ENCODE peak calls at places on chromosomes 16 and 17, in eight cellular contexts. O is lower leg skin, X is AG10803, B is hepatocyte, D is osteocyte, N is AG04449, P is AG04450, M is neural progenitor cell. I is an unnamed sample.

GRCh38 chr17:79754359-79754758 is 23.6 kb upstream of the CBX2 start:
- DNase-seq in O (no peak), X (no peak), B (no peak), D (no peak), N (no peak), P (no peak), M (no peak), I (no peak)

GRCh38 chr17:1071103-1071825 is 74.3 kb downstream of the TIMM22 start:
- DNase-seq in O (no peak), X (no peak), B (no peak), D (no peak), N (no peak), P (no peak), M (no peak), I (no peak)

GRCh38 chr16:17266606-17267313 is 204.0 kb downstream of the XYLT1 start:
- DNase-seq in O (no peak), X (no peak), B (no peak), D (no peak), N (no peak), P (no peak), M (no peak), I (no peak)

GRCh38 chr17:50568659-50569058 is 8.1 kb downstream of the CACNA1G start:
- DNase-seq in O (no peak), X (no peak), B (no peak), D (no peak), N (no peak), P (no peak), M (no peak), I (no peak)

GRCh38 chr16:85458952-85459351 is 154.2 kb upstream of the GSE1 start:
- DNase-seq in O (no peak), X (no peak), B (no peak), D (no peak), N (no peak), P (no peak), M (no peak), I (no peak)

GRCh38 chr17:71407972-71408371 is 712.8 kb upstream of the SOX9 start:
- DNase-seq in O (no peak), X (no peak), B (no peak), D (no peak), N (no peak), P (no peak), M (no peak), I (no peak)

GRCh38 chr17:14301279-14301760 is 439 bp downstream of the HS3ST3B1 start:
- DNase-seq in O (no peak), X (no peak), B (peak), D (no peak), N (no peak), P (no peak), M (peak), I (peak)

GRCh38 chr17:6475411-6475810 is 31.2 kb downstream of the PIMREG start:
- DNase-seq in O (no peak), X (no peak), B (no peak), D (no peak), N (no peak), P (no peak), M (no peak), I (no peak)

GRCh38 chr16:86575754-86576557 is 2.4 kb upstream of the FOXL1 start:
- DNase-seq in O (no peak), X (peak), B (peak), D (peak), N (no peak), P (peak), M (peak), I (peak)

GRCh38 chr17:79850571-79851460 is 11.6 kb upstream of the CBX4 start:
- DNase-seq in O (no peak), X (peak), B (peak), D (no peak), N (peak), P (no peak), M (no peak), I (peak)

GRCh38 chr16:23959801-23960072 is 124.0 kb downstream of the PRKCB start:
- DNase-seq in O (no peak), X (no peak), B (no peak), D (no peak), N (no peak), P (no peak), M (no peak), I (no peak)

GRCh38 chr16:4395055-4395726 is 21.2 kb downstream of the CORO7 start:
- DNase-seq in O (no peak), X (no peak), B (no peak), D (no peak), N (no peak), P (no peak), M (no peak), I (no peak)

GRCh38 chr17:9874722-9875121 is 30.3 kb downstream of the RCVRN start:
- DNase-seq in O (no peak), X (no peak), B (no peak), D (no peak), N (no peak), P (no peak), M (no peak), I (no peak)

GRCh38 chr16:88502776-88503280 is 49.7 kb downstream of the ZFPM1 start:
- DNase-seq in O (no peak), X (no peak), B (no peak), D (no peak), N (no peak), P (no peak), M (no peak), I (no peak)

GRCh38 chr16:4264546-4264945 is 8.3 kb downstream of the TFAP4 start:
- DNase-seq in O (no peak), X (peak), B (no peak), D (no peak), N (no peak), P (no peak), M (no peak), I (no peak)

GRCh38 chr16:13194766-13195165 is 293.4 kb downstream of the SHISA9 start:
- DNase-seq in O (no peak), X (no peak), B (no peak), D (no peak), N (no peak), P (no peak), M (no peak), I (no peak)

GRCh38 chr16:68079616-68080344 is 5.4 kb upstream of the NFATC3 start:
- DNase-seq in O (peak), X (no peak), B (peak), D (no peak), N (no peak), P (no peak), M (no peak), I (no peak)

GRCh38 chr17:4006745-4007211 is 42.5 kb upstream of the ATP2A3 start:
- DNase-seq in O (no peak), X (no peak), B (peak), D (peak), N (no peak), P (no peak), M (no peak), I (no peak)

GRCh38 chr17:4008082-4008435 is 43.8 kb upstream of the ATP2A3 start:
- DNase-seq in O (no peak), X (no peak), B (no peak), D (no peak), N (no peak), P (no peak), M (no peak), I (no peak)

GRCh38 chr17:4008496-4009163 is 44.4 kb upstream of the ATP2A3 start:
- DNase-seq in O (no peak), X (no peak), B (no peak), D (no peak), N (no peak), P (peak), M (no peak), I (no peak)

GRCh38 chr17:4006165-4006589 is 41.9 kb upstream of the ATP2A3 start:
- DNase-seq in O (no peak), X (no peak), B (no peak), D (peak), N (no peak), P (no peak), M (no peak), I (no peak)

DNA sequence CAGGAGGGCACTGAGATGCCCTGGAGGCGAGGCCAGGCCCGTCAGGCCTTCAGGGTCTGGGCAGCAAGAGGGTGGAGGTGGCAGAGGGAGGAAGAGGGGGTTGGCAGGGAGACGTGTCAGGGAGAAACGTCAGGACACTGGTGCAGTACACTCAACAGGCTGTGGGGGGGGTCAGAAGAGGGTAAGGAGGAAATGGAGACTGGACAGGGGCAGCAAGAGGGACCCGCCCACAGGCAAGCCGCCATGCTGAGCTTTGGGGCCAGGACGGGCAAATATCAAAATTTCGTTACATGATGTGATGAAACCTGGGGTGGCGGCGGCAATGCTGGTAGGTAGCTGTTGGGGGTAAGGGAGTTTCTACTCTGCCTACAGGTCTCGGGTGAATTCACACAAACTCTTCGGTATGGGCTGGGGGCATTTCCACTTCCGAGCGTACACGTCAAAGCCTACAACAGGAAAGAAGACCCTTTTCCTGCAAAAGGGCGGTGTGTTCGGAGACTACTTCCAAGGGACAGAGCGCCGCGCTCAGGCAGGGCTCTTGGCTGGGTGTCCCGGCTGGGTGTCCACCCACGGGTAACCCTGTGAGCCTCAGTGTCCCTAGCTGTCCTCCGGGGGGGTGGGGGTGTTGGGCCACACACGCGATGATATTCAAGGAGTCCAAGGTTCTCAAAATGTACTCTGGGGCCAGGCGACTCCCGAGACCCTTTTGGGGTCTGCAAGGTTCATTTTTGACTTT is 43.3 kb upstream of the ATP2A3 start:
- DNase-seq in O (no peak), X (no peak), B (no peak), D (peak), N (no peak), P (no peak), M (no peak), I (no peak)
- TF ChIP-seq CTCF in O (no peak), X (no peak), B (no peak), D (no peak), N (no peak), P (no peak), M (no peak), I (no peak)

DNA sequence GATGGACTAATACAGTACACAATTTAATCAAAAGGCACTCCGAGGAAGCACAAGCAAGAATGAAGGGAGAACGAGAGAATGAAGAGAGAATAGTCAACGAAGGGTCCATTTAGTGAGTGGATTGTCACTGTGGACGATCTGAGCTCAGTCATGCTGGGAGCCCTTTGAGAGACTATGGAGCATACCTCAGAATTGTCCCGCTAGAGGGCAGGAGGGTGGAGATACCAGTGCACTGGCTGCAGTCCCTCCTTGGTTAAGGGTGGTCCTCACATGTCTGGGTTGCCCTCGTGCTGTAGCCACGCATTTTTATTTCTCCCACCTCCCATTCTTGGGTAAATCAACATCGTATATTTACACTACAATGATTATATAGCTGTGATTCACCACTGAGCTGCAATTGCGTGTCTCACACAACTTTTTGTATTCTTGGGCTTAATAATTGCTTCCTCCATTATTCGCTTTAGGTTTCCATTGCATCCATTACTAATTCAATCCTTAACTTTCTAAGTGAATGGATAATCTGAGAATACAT is 33.2 kb upstream of the FAM20A start:
- DNase-seq in O (no peak), X (no peak), B (no peak), D (no peak), N (no peak), P (no peak), M (no peak), I (no peak)
- TF ChIP-seq CTCF in O (no peak), X (no peak), B (no peak), D (no peak), N (no peak), P (no peak), M (no peak), I (no peak)

GRCh38 chr17:19812407-19812806 is 55.3 kb downstream of the ULK2 start:
- DNase-seq in O (no peak), X (no peak), B (peak), D (no peak), N (peak), P (no peak), M (no peak), I (no peak)
- TF ChIP-seq CTCF in O (no peak), X (peak), B (peak), D (peak), N (peak), P (peak), M (peak), I (no peak)

DNA sequence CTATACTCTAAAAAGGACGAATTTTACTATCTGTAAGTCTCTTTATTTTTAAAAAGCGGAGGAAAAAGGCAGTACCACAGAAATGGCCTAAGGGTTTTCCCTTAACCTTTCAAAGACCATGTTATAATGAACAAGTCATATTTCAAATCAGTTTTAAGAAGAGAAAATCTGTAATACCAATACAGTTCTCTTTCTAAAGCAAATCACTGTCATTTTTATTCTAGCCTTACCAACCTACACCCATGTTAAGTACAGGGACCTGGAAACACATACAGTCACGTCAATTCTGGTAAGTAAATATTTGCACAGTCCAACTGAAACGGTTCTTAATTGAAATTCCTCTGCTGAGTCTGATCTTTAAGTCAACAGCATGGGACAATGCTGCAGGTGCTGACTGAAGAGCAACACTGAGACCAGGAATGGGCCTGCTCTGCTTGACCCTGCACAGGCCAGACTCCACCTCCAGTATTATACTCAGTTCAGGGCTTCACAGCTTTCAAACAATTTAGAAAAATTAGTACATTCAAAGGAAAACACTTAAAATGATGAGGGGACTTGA is 20.2 kb downstream of the MBTPS1 start:
- DNase-seq in O (no peak), X (no peak), B (peak), D (peak), N (no peak), P (no peak), M (no peak), I (no peak)
- TF ChIP-seq CTCF in O (no peak), X (no peak), B (no peak), D (no peak), N (no peak), P (no peak), M (no peak), I (no peak)

DNA sequence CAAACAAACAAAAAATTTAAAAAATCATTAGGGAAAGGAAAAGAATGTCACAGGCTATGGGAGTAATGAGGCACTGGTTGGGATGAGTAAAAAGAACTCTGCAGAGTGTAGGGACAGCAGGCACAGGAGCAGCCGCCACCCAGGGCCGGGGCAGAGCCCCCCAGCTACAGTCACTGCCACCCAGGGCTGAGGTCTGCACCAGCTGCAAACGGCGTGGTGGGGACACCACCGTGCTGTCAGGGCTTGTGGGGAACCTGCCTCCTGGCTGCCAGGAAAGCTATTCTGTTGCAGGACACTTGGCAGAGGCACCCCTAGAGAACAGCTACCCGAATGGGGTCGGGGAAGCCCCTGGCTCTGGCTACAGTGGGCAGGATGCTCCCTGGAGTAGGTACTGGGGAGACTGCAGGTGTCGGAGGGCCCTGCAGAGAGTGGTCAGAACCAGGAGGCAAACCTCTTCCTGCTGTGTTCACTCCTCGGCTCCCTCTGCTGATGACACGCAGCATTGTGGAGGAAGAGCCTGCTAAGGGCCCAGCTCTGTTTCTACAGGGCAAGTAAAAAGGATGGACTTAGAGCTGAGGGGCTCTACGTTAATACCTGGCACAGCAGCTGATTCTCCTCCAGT is 32.3 kb upstream of the CAPN15 start:
- DNase-seq in O (no peak), X (peak), B (peak), D (no peak), N (no peak), P (peak), M (peak), I (peak)
- TF ChIP-seq CTCF in O (no peak), X (peak), B (peak), D (peak), N (peak), P (peak), M (peak), I (peak)

I was measured in Calu3.